ENCODE peak calls at places on chromosomes 4 and X, in ten cellular contexts. W is brain microvascular endothelial cell, Y is pancreas, S is esophagus squamous epithelium, X is CD14-positive monocyte, G is DND-41, H is AG10803, A is lung, M is GM06990, E is K562. R is an unnamed sample.

GRCh38 chr4:2830632-2831610 is 12.7 kb upstream of the ADD1 start:
- DNase-seq in E (no peak), H (no peak), M (no peak), A (no peak), W (no peak), Y (no peak), G (no peak), S (no peak), X (peak; percentile 45), R (peak; percentile 81)

GRCh38 chr4:7813674-7814073 is 126.0 kb downstream of the AFAP1 start:
- DNase-seq in S (no peak), M (no peak), Y (peak; percentile 47), H (peak; percentile 52), X (no peak), G (no peak), W (peak; percentile 71), E (no peak), A (peak; percentile 56), R (no peak)

GRCh38 chr4:76434901-76435688 is at the start of gene SHROOM3:
- DNase-seq in W (peak; percentile 5), A (no peak), G (no peak), X (no peak), E (no peak), Y (no peak), S (no peak), H (no peak), M (no peak), R (no peak)

GRCh38 chr4:71009796-71010588 is 16.5 kb downstream of the DCK start:
- DNase-seq in G (no peak), Y (no peak), S (no peak), H (peak; percentile 51), M (no peak), E (peak; percentile 62), X (no peak), W (no peak), A (no peak), R (no peak)

GRCh38 chr4:10096201-10096975 is 20.2 kb downstream of the WDR1 start:
- DNase-seq in A (peak; percentile 64), S (no peak), M (no peak), W (peak; percentile 94), Y (no peak), E (peak; percentile 75), X (peak; percentile 93), H (peak; percentile 87), G (peak; percentile 64), R (no peak)

GRCh38 chr4:7236847-7237246 is 44.5 kb downstream of the SORCS2 start:
- DNase-seq in A (no peak), Y (no peak), W (no peak), G (no peak), X (no peak), E (no peak), M (no peak), S (no peak), H (peak; percentile 56), R (no peak)

GRCh38 chrX:38699116-38699515 is 102.1 kb upstream of the MID1IP1 start:
- DNase-seq in Y (no peak), S (no peak), E (no peak), M (no peak), X (no peak), G (no peak), A (no peak), W (no peak), H (no peak), R (no peak)

GRCh38 chr4:130214268-130214667 is 1118.3 kb downstream of the C4orf33 start:
- DNase-seq in Y (no peak), M (no peak), S (no peak), X (no peak), A (no peak), H (no peak), G (peak; percentile 54), W (no peak), E (no peak), R (no peak)

GRCh38 chrX:19743386-19743785 is 144.0 kb downstream of the SH3KBP1 start:
- DNase-seq in G (no peak), S (no peak), Y (no peak), X (no peak), M (peak; percentile 74), H (no peak), E (no peak), A (no peak), W (no peak), R (no peak)

GRCh38 chr4:1464581-1465171 is 58.4 kb upstream of the NKX1-1 start:
- DNase-seq in Y (no peak), A (no peak), G (no peak), W (no peak), X (peak; percentile 44), H (no peak), S (no peak), M (no peak), E (no peak), R (peak; percentile 77)

GRCh38 chr4:185344743-185345538 is 50.8 kb downstream of the LRP2BP start:
- DNase-seq in H (no peak), Y (no peak), W (no peak), M (peak; percentile 57), S (no peak), A (no peak), G (no peak), E (no peak), X (no peak), R (no peak)

GRCh38 chrX:131595120-131595519 is 51.2 kb downstream of the OR13H1 start:
- DNase-seq in G (no peak), S (no peak), A (no peak), X (no peak), Y (no peak), M (no peak), E (no peak), W (no peak), H (no peak), R (no peak)

GRCh38 chr4:75634281-75634680 is 4.0 kb upstream of the CDKL2 start:
- DNase-seq in G (no peak), M (no peak), A (no peak), S (no peak), W (no peak), Y (no peak), H (no peak), X (no peak), E (no peak), R (no peak)

GRCh38 chr4:90292438-90292837 is 165.2 kb downstream of the CCSER1 start:
- DNase-seq in M (no peak), X (no peak), E (no peak), S (no peak), A (no peak), W (no peak), G (no peak), H (no peak), Y (no peak), R (no peak)

GRCh38 chr4:90293320-90293719 is 166.1 kb downstream of the CCSER1 start:
- DNase-seq in G (no peak), W (no peak), Y (no peak), E (no peak), X (no peak), M (no peak), H (peak; percentile 4), A (no peak), S (no peak), R (no peak)
- TF ChIP-seq CTCF in G (peak; percentile 28), W (peak; percentile 33), Y (no peak), E (peak; percentile 33), X (peak; percentile 71), M (no peak), H (peak; percentile 44), A (no peak), S (peak; percentile 25), R (peak; percentile 64)

DNA sequence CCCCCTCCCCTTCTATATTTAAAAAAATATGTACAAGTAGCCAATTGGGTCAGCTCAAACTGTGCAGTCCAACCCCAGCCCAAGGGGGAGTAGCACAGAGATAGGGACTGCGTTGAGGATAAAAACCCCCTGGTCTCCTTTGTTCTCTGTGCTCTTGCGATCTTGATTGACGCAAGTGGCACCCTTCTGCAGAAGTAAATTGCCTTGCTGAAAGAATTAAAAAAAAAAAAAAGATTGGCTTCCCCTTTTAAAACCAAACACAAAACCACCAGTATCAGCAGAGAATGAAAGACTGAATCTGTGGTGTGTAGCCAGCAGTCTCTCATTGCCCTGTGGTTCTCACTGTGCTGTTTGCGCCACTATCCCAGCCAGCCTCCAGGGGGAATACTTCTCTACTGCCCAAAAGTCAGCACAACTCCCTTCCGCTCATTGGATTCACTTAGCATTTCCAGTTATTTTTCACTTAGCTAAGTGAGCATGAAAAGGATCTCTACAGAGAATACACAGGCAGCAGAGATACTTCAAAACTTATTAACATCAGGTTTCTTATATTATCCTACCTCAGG is 29.7 kb downstream of the MANBA start:
- DNase-seq in W (no peak), S (no peak), A (no peak), X (no peak), M (no peak), G (no peak), Y (no peak), E (peak; percentile 27), H (no peak), R (no peak)
- TF ChIP-seq CTCF in W (peak; percentile 38), S (no peak), A (no peak), X (peak; percentile 10), M (no peak), G (peak; percentile 14), Y (no peak), E (peak; percentile 35), H (peak; percentile 8), R (peak; percentile 7)

DNA sequence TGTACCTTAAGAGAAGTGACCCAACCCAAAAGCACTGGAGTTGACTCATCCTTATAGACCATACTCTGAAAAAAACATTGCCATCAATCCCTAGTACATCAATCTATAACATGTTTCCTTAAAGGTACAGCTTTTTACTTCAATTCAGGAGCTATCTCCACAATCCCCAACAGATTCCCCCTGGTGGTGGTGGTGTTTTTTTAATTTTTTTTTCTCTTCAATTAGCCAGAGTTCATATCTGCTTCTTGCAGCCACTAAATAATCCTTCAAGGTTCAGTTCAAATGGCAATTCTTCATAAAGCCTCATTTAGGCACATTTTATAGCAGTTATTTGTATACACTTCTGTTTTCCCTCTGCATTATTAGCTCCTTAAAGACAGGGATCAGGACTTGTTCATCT is 60.7 kb upstream of the KDR start:
- DNase-seq in H (no peak), A (no peak), E (no peak), Y (no peak), M (no peak), X (no peak), S (no peak), G (no peak), W (no peak), R (no peak)
- TF ChIP-seq CTCF in H (no peak), A (no peak), E (peak; percentile 12), Y (no peak), M (no peak), X (no peak), S (no peak), G (no peak), W (peak; percentile 18), R (no peak)

DNA sequence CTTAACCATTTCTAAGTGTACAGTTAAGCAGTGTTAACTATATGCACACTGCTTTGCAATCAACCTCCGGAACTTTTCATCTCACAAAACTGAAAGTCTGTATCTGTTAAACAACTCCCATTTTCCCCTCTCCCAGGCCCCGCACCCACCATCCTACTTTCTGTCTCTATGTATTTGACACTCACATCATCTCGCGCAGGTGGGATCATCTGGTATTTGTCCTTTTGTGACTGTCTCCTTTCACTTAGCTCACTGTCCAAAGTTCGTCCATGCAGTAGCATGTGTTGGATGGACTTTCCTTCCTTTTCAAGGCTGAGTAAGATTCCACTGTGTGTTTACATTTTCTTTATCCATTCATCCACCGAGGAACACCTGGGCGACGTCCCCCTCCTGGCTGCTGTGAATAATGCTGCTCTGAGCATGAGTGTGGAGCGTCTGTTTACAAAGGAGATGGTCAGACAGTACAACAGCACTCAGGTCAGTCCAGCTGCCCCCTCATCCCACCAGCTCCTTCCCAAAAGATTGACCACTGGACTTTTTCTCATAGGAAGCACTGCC is 39.8 kb downstream of the DCTD start:
- DNase-seq in M (no peak), W (no peak), H (no peak), A (no peak), S (no peak), E (no peak), X (no peak), G (no peak), Y (no peak), R (no peak)
- TF ChIP-seq CTCF in M (no peak), W (peak; percentile 17), H (no peak), A (no peak), S (no peak), E (no peak), X (no peak), G (no peak), Y (no peak), R (no peak)

R was measured in osteocyte.